ENCODE peak calls at places on chromosome 19, in five cellular contexts. A is NCI-H1092 treated with DMSO at 0.1 percent for 48 hours, U is ovary, X is ureter, R is NCI-H2081. J is an unnamed sample.

GRCh38 chr19:51131780-51132680 is 7.3 kb downstream of the SIGLEC9 start:
- DNase-seq in A (no peak), U (peak; percentile 71), X (no peak), R (no peak), J (peak; percentile 85)

GRCh38 chr19:18385675-18386542 is at the start of gene GDF15:
- DNase-seq in A (no peak), U (peak; percentile 49), X (peak; percentile 92), R (no peak), J (peak; percentile 44)

GRCh38 chr19:7883796-7884570 is 4.3 kb upstream of the LRRC8E start:
- DNase-seq in A (no peak), U (no peak), X (no peak), R (no peak), J (peak; percentile 76)

GRCh38 chr19:10797078-10797477 is 38.9 kb downstream of the TMED1 start:
- DNase-seq in A (no peak), U (no peak), X (no peak), R (no peak), J (no peak)

GRCh38 chr19:30173593-30174356 is 198.4 kb upstream of the ZNF536 start:
- DNase-seq in A (no peak), U (no peak), X (no peak), R (no peak), J (no peak)

GRCh38 chr19:31583148-31583547 is 233.9 kb upstream of the TSHZ3 start:
- DNase-seq in A (no peak), U (no peak), X (no peak), R (no peak), J (no peak)

GRCh38 chr19:35715981-35716734 is 1.6 kb upstream of the KMT2B start:
- DNase-seq in A (no peak), U (peak; percentile 72), X (no peak), R (no peak), J (no peak)

GRCh38 chr19:47805313-47805712 is 962 bp upstream of the TPRX1 start:
- DNase-seq in A (no peak), U (no peak), X (no peak), R (no peak), J (no peak)

GRCh38 chr19:7921302-7921954 is 1.3 kb downstream of the SNAPC2 start:
- DNase-seq in A (no peak), U (peak; percentile 52), X (no peak), R (no peak), J (no peak)